ENCODE peak calls at places on chromosomes 4 and X, in nine cellular contexts. One of them, this sample, is unnamed.

GRCh38 chrX:2311483-2311882 is 189.3 kb downstream of the DHRSX start:
- DNase-seq in foreskin fibroblast: no peak
- DNase-seq in GM06990: no peak
- DNase-seq in left lung: no peak
- DNase-seq in GM10248: no peak
- DNase-seq in Calu3: no peak
- DNase-seq in pancreas: no peak
- DNase-seq in nephron progenitor cell: peak
- DNase-seq in progenitor cell of endocrine pancreas: no peak
- DNase-seq in this sample: peak

GRCh38 chr4:25913056-25913850 is 767 bp upstream of the SMIM20 start:
- DNase-seq in foreskin fibroblast: peak
- DNase-seq in GM06990: no peak
- DNase-seq in left lung: peak
- DNase-seq in GM10248: peak
- DNase-seq in Calu3: no peak
- DNase-seq in pancreas: peak
- DNase-seq in nephron progenitor cell: no peak
- DNase-seq in progenitor cell of endocrine pancreas: no peak
- DNase-seq in this sample: peak

GRCh38 chr4:84582302-84582987 is 482 bp upstream of the CDS1 start:
- DNase-seq in foreskin fibroblast: peak
- DNase-seq in GM06990: peak
- DNase-seq in left lung: peak
- DNase-seq in GM10248: peak
- DNase-seq in Calu3: peak
- DNase-seq in pancreas: peak
- DNase-seq in nephron progenitor cell: peak
- DNase-seq in progenitor cell of endocrine pancreas: peak
- DNase-seq in this sample: peak

GRCh38 chrX:128728943-128729342 is 676.7 kb upstream of the ACTRT1 start:
- DNase-seq in foreskin fibroblast: no peak
- DNase-seq in GM06990: no peak
- DNase-seq in left lung: no peak
- DNase-seq in GM10248: no peak
- DNase-seq in Calu3: no peak
- DNase-seq in pancreas: no peak
- DNase-seq in nephron progenitor cell: no peak
- DNase-seq in progenitor cell of endocrine pancreas: no peak
- DNase-seq in this sample: no peak

GRCh38 chrX:47186096-47186740 is 7.4 kb upstream of the UBA1 start:
- DNase-seq in foreskin fibroblast: no peak
- DNase-seq in GM06990: no peak
- DNase-seq in left lung: no peak
- DNase-seq in GM10248: no peak
- DNase-seq in Calu3: no peak
- DNase-seq in pancreas: no peak
- DNase-seq in nephron progenitor cell: no peak
- DNase-seq in progenitor cell of endocrine pancreas: no peak
- DNase-seq in this sample: no peak

GRCh38 chr4:159117564-159117963 is 14.7 kb downstream of the RAPGEF2 start:
- DNase-seq in foreskin fibroblast: no peak
- DNase-seq in GM06990: no peak
- DNase-seq in left lung: no peak
- DNase-seq in GM10248: no peak
- DNase-seq in Calu3: no peak
- DNase-seq in pancreas: no peak
- DNase-seq in nephron progenitor cell: no peak
- DNase-seq in progenitor cell of endocrine pancreas: no peak
- DNase-seq in this sample: no peak

GRCh38 chr4:81215219-81215892 is at the start of gene PRKG2:
- DNase-seq in foreskin fibroblast: no peak
- DNase-seq in GM06990: peak
- DNase-seq in left lung: no peak
- DNase-seq in GM10248: no peak
- DNase-seq in Calu3: no peak
- DNase-seq in pancreas: no peak
- DNase-seq in nephron progenitor cell: peak
- DNase-seq in progenitor cell of endocrine pancreas: no peak
- DNase-seq in this sample: no peak

GRCh38 chrX:40685352-40685918 is 38.1 kb upstream of the CXorf38 start:
- DNase-seq in foreskin fibroblast: no peak
- DNase-seq in GM06990: no peak
- DNase-seq in left lung: no peak
- DNase-seq in GM10248: peak
- DNase-seq in Calu3: no peak
- DNase-seq in pancreas: no peak
- DNase-seq in nephron progenitor cell: no peak
- DNase-seq in progenitor cell of endocrine pancreas: no peak
- DNase-seq in this sample: no peak

GRCh38 chr4:123127865-123128264 is 205.5 kb upstream of the NUDT6 start:
- DNase-seq in foreskin fibroblast: no peak
- DNase-seq in GM06990: no peak
- DNase-seq in left lung: no peak
- DNase-seq in GM10248: no peak
- DNase-seq in Calu3: no peak
- DNase-seq in pancreas: no peak
- DNase-seq in nephron progenitor cell: no peak
- DNase-seq in progenitor cell of endocrine pancreas: no peak
- DNase-seq in this sample: no peak

GRCh38 chr4:186820371-186820990 is 96.8 kb upstream of the FAT1 start:
- DNase-seq in foreskin fibroblast: no peak
- DNase-seq in GM06990: no peak
- DNase-seq in left lung: no peak
- DNase-seq in GM10248: no peak
- DNase-seq in Calu3: peak
- DNase-seq in pancreas: no peak
- DNase-seq in nephron progenitor cell: no peak
- DNase-seq in progenitor cell of endocrine pancreas: no peak
- DNase-seq in this sample: no peak

GRCh38 chrX:11427082-11428033 is 134.1 kb downstream of the AMELX start:
- DNase-seq in foreskin fibroblast: no peak
- DNase-seq in GM06990: peak
- DNase-seq in left lung: peak
- DNase-seq in GM10248: peak
- DNase-seq in Calu3: peak
- DNase-seq in pancreas: peak
- DNase-seq in nephron progenitor cell: peak
- DNase-seq in progenitor cell of endocrine pancreas: peak
- DNase-seq in this sample: peak
- TF ChIP-seq CTCF in foreskin fibroblast: peak
- TF ChIP-seq CTCF in GM06990: peak
- TF ChIP-seq CTCF in left lung: no peak
- TF ChIP-seq CTCF in GM10248: peak
- TF ChIP-seq CTCF in Calu3: no peak
- TF ChIP-seq CTCF in pancreas: no peak
- TF ChIP-seq CTCF in nephron progenitor cell: peak
- TF ChIP-seq CTCF in progenitor cell of endocrine pancreas: peak
- TF ChIP-seq CTCF in this sample: peak

GRCh38 chr4:165096776-165097175 is 15.9 kb downstream of the TMEM192 start:
- DNase-seq in foreskin fibroblast: peak
- DNase-seq in GM06990: no peak
- DNase-seq in left lung: no peak
- DNase-seq in GM10248: peak
- DNase-seq in Calu3: no peak
- DNase-seq in pancreas: no peak
- DNase-seq in nephron progenitor cell: no peak
- DNase-seq in progenitor cell of endocrine pancreas: no peak
- DNase-seq in this sample: no peak
- TF ChIP-seq CTCF in foreskin fibroblast: peak
- TF ChIP-seq CTCF in GM06990: peak
- TF ChIP-seq CTCF in left lung: no peak
- TF ChIP-seq CTCF in GM10248: peak
- TF ChIP-seq CTCF in Calu3: no peak
- TF ChIP-seq CTCF in pancreas: no peak
- TF ChIP-seq CTCF in nephron progenitor cell: peak
- TF ChIP-seq CTCF in progenitor cell of endocrine pancreas: peak
- TF ChIP-seq CTCF in this sample: peak

GRCh38 chrX:142891046-142891445 is 134.7 kb upstream of the SPANXN4 start:
- DNase-seq in foreskin fibroblast: no peak
- DNase-seq in GM06990: no peak
- DNase-seq in left lung: no peak
- DNase-seq in GM10248: no peak
- DNase-seq in Calu3: no peak
- DNase-seq in pancreas: no peak
- DNase-seq in nephron progenitor cell: no peak
- DNase-seq in progenitor cell of endocrine pancreas: no peak
- DNase-seq in this sample: no peak
- TF ChIP-seq CTCF in foreskin fibroblast: no peak
- TF ChIP-seq CTCF in GM06990: no peak
- TF ChIP-seq CTCF in left lung: no peak
- TF ChIP-seq CTCF in GM10248: no peak
- TF ChIP-seq CTCF in Calu3: no peak
- TF ChIP-seq CTCF in pancreas: no peak
- TF ChIP-seq CTCF in nephron progenitor cell: no peak
- TF ChIP-seq CTCF in progenitor cell of endocrine pancreas: no peak
- TF ChIP-seq CTCF in this sample: no peak

DNA sequence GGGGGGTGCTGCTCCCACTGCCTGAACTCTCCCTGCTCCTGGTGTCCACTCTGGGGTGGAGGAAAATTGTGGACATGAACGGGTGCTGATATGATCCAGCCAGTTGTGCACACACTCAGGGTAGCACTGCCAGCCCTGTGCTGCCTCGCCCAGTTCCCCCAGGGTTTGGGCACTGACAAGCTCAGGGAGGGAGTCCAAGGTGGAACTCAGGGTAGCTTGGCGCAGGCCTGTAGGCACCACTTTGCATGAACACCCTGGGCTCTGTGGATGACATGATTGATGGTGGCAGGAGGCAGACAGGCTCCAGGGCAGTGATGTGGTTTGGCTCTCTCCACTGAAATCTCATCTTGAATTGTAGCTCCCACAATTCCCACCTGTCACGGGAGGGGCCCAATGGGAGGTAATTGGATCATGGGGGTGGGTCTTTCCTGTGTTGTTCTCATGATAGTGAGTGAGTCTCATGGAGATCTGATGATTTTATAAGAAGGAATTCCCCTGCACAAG is 572.0 kb upstream of the PABPC4L start:
- DNase-seq in foreskin fibroblast: no peak
- DNase-seq in GM06990: no peak
- DNase-seq in left lung: peak
- DNase-seq in GM10248: no peak
- DNase-seq in Calu3: no peak
- DNase-seq in pancreas: no peak
- DNase-seq in nephron progenitor cell: no peak
- DNase-seq in progenitor cell of endocrine pancreas: no peak
- DNase-seq in this sample: no peak
- TF ChIP-seq CTCF in foreskin fibroblast: no peak
- TF ChIP-seq CTCF in GM06990: no peak
- TF ChIP-seq CTCF in left lung: no peak
- TF ChIP-seq CTCF in GM10248: no peak
- TF ChIP-seq CTCF in Calu3: no peak
- TF ChIP-seq CTCF in pancreas: no peak
- TF ChIP-seq CTCF in nephron progenitor cell: no peak
- TF ChIP-seq CTCF in progenitor cell of endocrine pancreas: no peak
- TF ChIP-seq CTCF in this sample: no peak

GRCh38 chr4:170772429-170772828 is 682.7 kb upstream of the AADAT start:
- DNase-seq in foreskin fibroblast: no peak
- DNase-seq in GM06990: no peak
- DNase-seq in left lung: no peak
- DNase-seq in GM10248: no peak
- DNase-seq in Calu3: no peak
- DNase-seq in pancreas: no peak
- DNase-seq in nephron progenitor cell: no peak
- DNase-seq in progenitor cell of endocrine pancreas: no peak
- DNase-seq in this sample: no peak

GRCh38 chr4:170776983-170777382 is 687.2 kb upstream of the AADAT start:
- DNase-seq in foreskin fibroblast: no peak
- DNase-seq in GM06990: no peak
- DNase-seq in left lung: peak
- DNase-seq in GM10248: no peak
- DNase-seq in Calu3: no peak
- DNase-seq in pancreas: no peak
- DNase-seq in nephron progenitor cell: no peak
- DNase-seq in progenitor cell of endocrine pancreas: no peak
- DNase-seq in this sample: no peak

GRCh38 chr4:170775851-170776250 is 686.1 kb upstream of the AADAT start:
- DNase-seq in foreskin fibroblast: no peak
- DNase-seq in GM06990: no peak
- DNase-seq in left lung: no peak
- DNase-seq in GM10248: no peak
- DNase-seq in Calu3: no peak
- DNase-seq in pancreas: no peak
- DNase-seq in nephron progenitor cell: no peak
- DNase-seq in progenitor cell of endocrine pancreas: no peak
- DNase-seq in this sample: no peak

GRCh38 chr4:170773709-170774273 is 684.0 kb upstream of the AADAT start:
- DNase-seq in foreskin fibroblast: no peak
- DNase-seq in GM06990: no peak
- DNase-seq in left lung: no peak
- DNase-seq in GM10248: no peak
- DNase-seq in Calu3: no peak
- DNase-seq in pancreas: no peak
- DNase-seq in nephron progenitor cell: no peak
- DNase-seq in progenitor cell of endocrine pancreas: no peak
- DNase-seq in this sample: no peak

DNA sequence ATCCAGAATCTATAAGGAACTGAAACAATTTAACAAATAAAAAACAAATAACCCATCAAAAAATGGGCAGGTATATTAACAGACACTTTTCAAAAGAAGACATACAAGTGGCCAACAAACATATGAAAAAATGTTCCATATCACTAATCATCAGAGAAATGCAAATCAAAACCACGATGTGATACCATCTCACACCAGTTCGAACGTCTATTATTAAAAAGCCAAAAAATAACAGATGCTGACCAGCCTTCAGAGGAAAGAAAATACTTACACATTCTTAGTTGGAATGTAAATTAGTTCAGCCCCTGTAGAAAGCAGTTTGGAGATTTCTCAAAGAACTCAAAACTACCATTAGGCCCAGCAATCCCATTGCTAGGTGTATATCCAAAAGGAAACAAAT is 687.9 kb upstream of the AADAT start:
- DNase-seq in foreskin fibroblast: no peak
- DNase-seq in GM06990: no peak
- DNase-seq in left lung: no peak
- DNase-seq in GM10248: no peak
- DNase-seq in Calu3: no peak
- DNase-seq in pancreas: no peak
- DNase-seq in nephron progenitor cell: no peak
- DNase-seq in progenitor cell of endocrine pancreas: no peak
- DNase-seq in this sample: no peak
- TF ChIP-seq CTCF in foreskin fibroblast: no peak
- TF ChIP-seq CTCF in GM06990: no peak
- TF ChIP-seq CTCF in left lung: no peak
- TF ChIP-seq CTCF in GM10248: no peak
- TF ChIP-seq CTCF in Calu3: no peak
- TF ChIP-seq CTCF in pancreas: no peak
- TF ChIP-seq CTCF in nephron progenitor cell: no peak
- TF ChIP-seq CTCF in progenitor cell of endocrine pancreas: no peak
- TF ChIP-seq CTCF in this sample: no peak